ENCODE peak calls at places on chromosomes 11 and 22, in eight cellular contexts. N is spleen, V is kidney, H is fibroblast of lung, T is AG09319, E is mesothelial cell of epicardium, F is body of pancreas, C is cardiac fibroblast. O is an unnamed sample.

GRCh38 chr11:78733031-78733430 is 158.4 kb upstream of the NARS2 start:
- DNase-seq in N (no peak), T (no peak), H (no peak), C (no peak), F (no peak), V (no peak), E (no peak), O (no peak)

GRCh38 chr11:128814856-128815705 is 52.0 kb downstream of the KCNJ1 start:
- DNase-seq in H (peak; percentile 72), C (peak; percentile 84), E (no peak), N (no peak), F (peak; percentile 43), T (peak; percentile 79), V (no peak), O (peak; percentile 88)

GRCh38 chr11:132312161-132312560 is 941.7 kb downstream of the NTM start:
- DNase-seq in F (no peak), C (peak; percentile 89), H (peak; percentile 34), V (no peak), N (no peak), T (no peak), E (no peak), O (no peak)

GRCh38 chr11:86671386-86672006 is 920 bp downstream of the ME3 start:
- DNase-seq in T (no peak), F (peak; percentile 73), N (peak; percentile 79), V (peak; percentile 90), H (peak; percentile 42), C (peak; percentile 44), E (no peak), O (peak; percentile 37)

GRCh38 chr11:76660533-76661305 is 9.8 kb downstream of the LRRC32 start:
- DNase-seq in E (no peak), F (no peak), H (no peak), N (peak; percentile 70), V (peak; percentile 77), C (no peak), T (no peak), O (no peak)

GRCh38 chr11:72676874-72677341 is 2.7 kb upstream of the PDE2A start:
- DNase-seq in F (peak; percentile 75), V (peak; percentile 84), H (peak; percentile 26), T (no peak), C (peak; percentile 28), E (peak; percentile 78), N (peak; percentile 89), O (peak; percentile 94)

GRCh38 chr11:122422707-122423106 is 232.8 kb upstream of the UBASH3B start:
- DNase-seq in C (peak; percentile 40), H (no peak), F (no peak), V (no peak), E (no peak), T (no peak), N (no peak), O (no peak)

GRCh38 chr11:2290351-2290841 is 11.3 kb downstream of the C11orf21 start:
- DNase-seq in N (peak; percentile 74), F (no peak), E (peak; percentile 5), C (no peak), V (peak; percentile 69), T (no peak), H (no peak), O (peak; percentile 21)

GRCh38 chr22:19195796-19196731 is 17.5 kb upstream of the SLC25A1 start:
- DNase-seq in T (no peak), E (no peak), V (peak; percentile 37), H (no peak), N (peak; percentile 75), C (no peak), F (no peak), O (no peak)

GRCh38 chr22:37801946-37802309 is 5.8 kb upstream of the GCAT start:
- DNase-seq in F (peak; percentile 67), N (no peak), T (no peak), E (no peak), H (no peak), C (no peak), V (no peak), O (no peak)

GRCh38 chr11:22189660-22190059 is 3.2 kb upstream of the ANO5 start:
- DNase-seq in N (no peak), V (no peak), T (no peak), C (no peak), E (no peak), F (no peak), H (no peak), O (no peak)

GRCh38 chr22:49979587-49980264 is 19.2 kb downstream of the PIM3 start:
- DNase-seq in N (no peak), F (peak; percentile 65), E (no peak), C (peak; percentile 64), H (peak; percentile 45), T (no peak), V (peak; percentile 12), O (peak; percentile 44)

GRCh38 chr11:134536677-134537076 is 124.6 kb upstream of the B3GAT1 start:
- DNase-seq in C (no peak), N (no peak), T (no peak), E (no peak), H (no peak), F (no peak), V (peak; percentile 21), O (no peak)

GRCh38 chr11:107102692-107103463 is 84.6 kb upstream of the GUCY1A2 start:
- DNase-seq in T (no peak), C (no peak), V (no peak), F (peak; percentile 9), N (no peak), H (no peak), E (no peak), O (no peak)

DNA sequence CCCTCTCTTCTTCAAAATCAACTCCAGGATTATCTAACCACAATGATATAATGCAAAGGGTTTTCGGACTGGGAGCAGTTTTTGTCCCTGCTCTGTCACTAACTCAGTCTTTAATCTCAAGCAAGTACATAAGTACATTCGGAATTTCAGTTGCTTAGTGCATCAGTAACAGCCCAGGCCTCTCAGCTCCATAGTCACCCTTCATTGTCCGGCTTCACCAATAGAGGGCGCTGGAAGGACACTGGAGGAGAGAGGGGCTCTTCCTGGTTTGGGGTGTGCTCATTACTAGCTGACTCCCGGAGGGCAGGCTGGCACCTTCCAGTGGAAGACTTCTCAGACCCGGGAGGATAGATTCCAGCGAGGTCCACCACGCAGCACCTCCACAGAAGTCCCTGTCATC is 90.4 kb upstream of the PDGFD start:
- DNase-seq in E (no peak), T (no peak), H (peak; percentile 41), V (no peak), F (peak; percentile 57), N (no peak), C (peak; percentile 44), O (peak; percentile 85)
- TF ChIP-seq CTCF in E (peak; percentile 21), T (peak; percentile 21), H (no peak), V (peak; percentile 18), F (peak; percentile 45), N (no peak), C (peak; percentile 71), O (peak; percentile 92)

GRCh38 chr22:29146771-29147170 is 58.9 kb upstream of the EMID1 start:
- DNase-seq in E (no peak), H (no peak), T (no peak), C (no peak), F (no peak), N (peak; percentile 38), V (peak; percentile 18), O (peak; percentile 18)
- TF ChIP-seq CTCF in E (no peak), H (no peak), T (no peak), C (no peak), F (no peak), N (no peak), V (no peak), O (no peak)

DNA sequence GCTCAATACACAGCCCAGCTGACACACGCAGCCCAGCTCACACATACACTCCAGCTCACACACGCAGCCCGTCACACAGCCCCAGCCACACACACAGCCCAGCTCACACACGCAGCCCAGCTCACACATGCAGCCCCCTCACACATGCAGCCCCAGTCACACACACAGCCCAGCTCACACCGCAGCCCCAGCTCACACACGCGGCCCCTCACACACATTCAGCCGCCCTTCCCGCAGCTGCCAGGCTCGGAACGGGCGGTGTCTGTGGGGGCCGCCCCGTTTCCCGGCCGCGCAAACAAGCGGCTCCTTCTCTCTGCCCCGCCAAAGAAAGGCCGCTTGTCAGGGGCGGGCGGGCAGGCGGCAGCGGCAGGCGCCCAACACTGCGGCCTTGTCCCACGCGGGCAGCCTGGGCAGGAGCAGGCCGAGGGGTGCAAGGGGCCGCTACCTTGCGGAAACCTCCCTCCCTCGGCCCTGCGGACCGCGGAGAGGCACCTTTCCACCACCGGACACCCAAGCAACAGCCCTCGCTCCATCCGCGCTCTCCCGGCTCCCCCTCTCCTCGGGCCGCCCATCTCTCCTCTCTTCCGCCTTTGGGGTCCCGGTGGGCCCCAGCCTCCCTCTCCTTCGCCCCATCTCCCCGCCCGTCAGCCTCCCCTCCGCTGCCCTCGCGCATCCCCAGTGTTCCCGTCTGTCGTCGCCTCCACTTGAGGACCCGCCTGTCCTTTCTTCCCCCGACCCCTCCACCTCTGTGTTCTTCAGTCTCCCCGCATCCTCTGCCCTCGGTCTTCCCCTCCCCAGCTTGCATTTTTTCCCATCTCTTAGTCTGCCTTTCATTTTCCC is 2.2 kb downstream of the PHLDB1 start:
- DNase-seq in C (peak; percentile 49), H (peak; percentile 52), E (no peak), F (peak; percentile 30), N (peak; percentile 78), T (no peak), V (peak; percentile 83), O (no peak)
- TF ChIP-seq CTCF in C (no peak), H (no peak), E (no peak), F (no peak), N (no peak), T (no peak), V (no peak), O (no peak)

DNA sequence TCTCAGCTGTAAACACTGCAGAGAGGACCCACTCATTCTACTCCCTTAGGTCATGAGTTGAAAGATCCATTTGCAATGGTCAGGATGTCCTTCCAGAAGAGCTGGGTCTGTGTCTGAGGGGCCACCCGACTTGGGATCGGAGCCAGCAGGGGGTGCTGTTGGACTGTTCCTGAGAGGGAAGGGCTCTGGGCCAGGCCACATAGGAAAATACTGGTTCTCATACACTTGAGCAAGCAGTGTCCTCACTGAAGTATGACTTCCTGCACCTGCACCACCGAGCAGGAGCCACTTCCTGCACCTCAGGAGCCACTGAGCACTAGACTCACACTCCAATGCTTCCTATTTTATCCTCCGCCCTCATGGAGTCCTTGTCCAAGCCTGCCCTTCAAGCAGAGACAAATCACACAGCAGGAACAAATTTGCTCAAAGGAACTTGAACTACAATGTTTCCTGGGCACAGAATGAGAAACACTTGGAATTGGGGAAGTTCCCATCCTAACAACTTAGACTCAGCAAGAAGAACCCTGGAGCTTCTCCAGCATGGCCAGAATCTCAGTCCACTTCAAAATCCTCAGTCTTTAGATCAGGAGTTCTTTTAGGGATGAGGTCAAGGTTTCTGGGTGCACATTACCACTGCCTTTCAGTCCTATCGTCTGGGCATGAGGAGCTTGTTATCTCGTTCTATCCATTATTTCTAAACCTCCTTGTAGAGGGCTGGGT is 36.6 kb upstream of the VPREB1 start:
- DNase-seq in V (peak; percentile 88), N (peak; percentile 93), T (peak; percentile 31), C (peak; percentile 81), E (no peak), H (peak; percentile 68), F (peak; percentile 83), O (peak; percentile 71)
- TF ChIP-seq CTCF in V (peak; percentile 66), N (peak; percentile 72), T (peak; percentile 73), C (peak; percentile 74), E (peak; percentile 52), H (peak; percentile 66), F (peak; percentile 62), O (peak; percentile 77)

O was measured in H9.